ENCODE peak calls at places on chromosomes 13 and 19, in seven cellular contexts. I is fibroblast of lung, D is PC-3, N is HL-60, Y is right atrium auricular region, Q is fibroblast of mammary gland, H is lower lobe of right lung. S is an unnamed sample.

GRCh38 chr13:94073006-94073744 is 406.3 kb downstream of the DCT start:
- DNase-seq in I (peak; percentile 91), D (peak; percentile 43), N (no peak), Y (no peak), Q (peak; percentile 93), H (no peak), S (peak; percentile 86)

GRCh38 chr13:67148219-67148583 is 81.9 kb downstream of the PCDH9 start:
- DNase-seq in I (peak; percentile 50), D (no peak), N (no peak), Y (no peak), Q (peak; percentile 62), H (no peak), S (peak; percentile 75)

GRCh38 chr13:48859168-48860105 is 116.3 kb upstream of the FNDC3A start:
- DNase-seq in I (no peak), D (no peak), N (peak; percentile 46), Y (no peak), Q (no peak), H (no peak), S (no peak)

GRCh38 chr19:41023193-41023592 is 32.1 kb downstream of the CYP2B6 start:
- DNase-seq in I (no peak), D (no peak), N (no peak), Y (no peak), Q (no peak), H (no peak), S (no peak)

GRCh38 chr19:1947651-1948209 is 6.8 kb downstream of the CSNK1G2 start:
- DNase-seq in I (no peak), D (no peak), N (no peak), Y (no peak), Q (no peak), H (no peak), S (no peak)

GRCh38 chr19:4738734-4739133 is 15.1 kb upstream of the DPP9 start:
- DNase-seq in I (no peak), D (peak; percentile 22), N (no peak), Y (no peak), Q (peak; percentile 22), H (no peak), S (no peak)

GRCh38 chr19:57466489-57466888 is 9.5 kb upstream of the VN1R1 start:
- DNase-seq in I (no peak), D (no peak), N (no peak), Y (no peak), Q (no peak), H (no peak), S (no peak)

GRCh38 chr19:28794301-28794700 is 418.6 kb downstream of the UQCRFS1 start:
- DNase-seq in I (no peak), D (no peak), N (peak; percentile 20), Y (no peak), Q (no peak), H (no peak), S (no peak)

GRCh38 chr19:40347476-40348124 is 597 bp downstream of the C19orf47 start:
- DNase-seq in I (no peak), D (no peak), N (no peak), Y (no peak), Q (no peak), H (no peak), S (no peak)

GRCh38 chr13:97237388-97237787 is 15.3 kb downstream of the MBNL2 start:
- DNase-seq in I (no peak), D (no peak), N (no peak), Y (no peak), Q (no peak), H (no peak), S (no peak)

GRCh38 chr13:97234742-97235141 is 12.6 kb downstream of the MBNL2 start:
- DNase-seq in I (no peak), D (no peak), N (no peak), Y (no peak), Q (no peak), H (no peak), S (no peak)

GRCh38 chr13:97233499-97233898 is 11.4 kb downstream of the MBNL2 start:
- DNase-seq in I (no peak), D (no peak), N (no peak), Y (no peak), Q (no peak), H (no peak), S (no peak)

GRCh38 chr13:97234236-97234635 is 12.1 kb downstream of the MBNL2 start:
- DNase-seq in I (no peak), D (no peak), N (no peak), Y (no peak), Q (no peak), H (no peak), S (no peak)

GRCh38 chr13:97235549-97236206 is 13.5 kb downstream of the MBNL2 start:
- DNase-seq in I (no peak), D (no peak), N (no peak), Y (no peak), Q (peak; percentile 58), H (no peak), S (no peak)
- H3K4me3 ChIP-seq in I (no peak overlapping the region), D (no peak overlapping the region), N (no peak overlapping the region), Y (no peak overlapping the region), Q (peak overlapping the region; percentile 5), H (no peak overlapping the region), S (no peak overlapping the region)

GRCh38 chr19:35144259-35144599 is 1.2 kb downstream of the FXYD7 start:
- DNase-seq in I (no peak), D (no peak), N (no peak), Y (no peak), Q (no peak), H (no peak), S (no peak)

GRCh38 chr19:35143818-35144217 is 763 bp downstream of the FXYD7 start:
- DNase-seq in I (no peak), D (no peak), N (no peak), Y (no peak), Q (no peak), H (no peak), S (no peak)

GRCh38 chr19:35142531-35143230 is 374 bp upstream of the FXYD7 start:
- DNase-seq in I (peak; percentile 29), D (peak; percentile 63), N (peak; percentile 49), Y (no peak), Q (no peak), H (no peak), S (peak; percentile 40)

GRCh38 chr19:35141627-35142401 is 1.2 kb upstream of the FXYD7 start:
- DNase-seq in I (no peak), D (no peak), N (no peak), Y (no peak), Q (no peak), H (no peak), S (no peak)

GRCh38 chr19:35143231-35143715 is at the start of gene FXYD7:
- DNase-seq in I (no peak), D (no peak), N (no peak), Y (no peak), Q (no peak), H (no peak), S (no peak)
- TF ChIP-seq CTCF in I (no peak), D (no peak), N (no peak), Y (peak; percentile 3), Q (no peak), H (peak; percentile 28), S (no peak)

DNA sequence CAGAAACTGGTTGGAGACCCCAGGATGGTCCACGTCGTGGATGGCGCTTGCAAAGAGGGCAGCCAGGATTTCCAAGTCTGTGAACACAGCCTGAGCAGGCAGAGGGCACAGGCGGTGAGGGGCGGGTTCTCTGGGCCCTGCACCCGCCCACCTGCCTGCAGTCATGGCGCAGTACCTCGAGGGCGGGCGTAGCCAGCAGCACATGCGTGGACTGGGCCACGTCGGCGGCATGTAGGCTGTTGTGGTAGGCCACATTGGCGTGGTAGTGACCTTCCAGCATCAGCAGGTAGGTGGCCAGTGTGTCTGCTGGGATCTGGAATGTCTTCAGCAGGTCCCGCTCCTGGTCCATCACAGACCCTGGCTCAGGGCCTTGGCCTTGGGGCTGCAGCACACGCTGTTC is 8.1 kb downstream of the PDE4C start:
- DNase-seq in I (no peak), D (no peak), N (no peak), Y (no peak), Q (no peak), H (no peak), S (no peak)
- H3K4me3 ChIP-seq in I (no peak overlapping the region), D (no peak overlapping the region), N (no peak overlapping the region), Y (no peak overlapping the region), Q (no peak overlapping the region), H (no peak overlapping the region), S (no peak overlapping the region)

GRCh38 chr13:100694722-100695644 is 20.4 kb upstream of the TMTC4 start:
- DNase-seq in I (peak; percentile 46), D (peak; percentile 58), N (no peak), Y (no peak), Q (peak; percentile 65), H (no peak), S (peak; percentile 68)
- TF ChIP-seq CTCF in I (peak; percentile 38), D (peak; percentile 52), N (no peak), Y (no peak), Q (peak; percentile 68), H (peak; percentile 39), S (peak; percentile 77)

GRCh38 chr19:34430738-34431625 is 2.8 kb downstream of the UBA2 start:
- DNase-seq in I (peak; percentile 61), D (peak; percentile 59), N (peak; percentile 58), Y (no peak), Q (peak; percentile 72), H (no peak), S (peak; percentile 77)
- H3K4me3 ChIP-seq in I (peak overlapping the region; percentile 79), D (peak overlapping the region; percentile 98), N (peak overlapping the region; percentile 68), Y (no peak overlapping the region), Q (no peak overlapping the region), H (peak overlapping the region; percentile 77), S (no peak overlapping the region)

DNA sequence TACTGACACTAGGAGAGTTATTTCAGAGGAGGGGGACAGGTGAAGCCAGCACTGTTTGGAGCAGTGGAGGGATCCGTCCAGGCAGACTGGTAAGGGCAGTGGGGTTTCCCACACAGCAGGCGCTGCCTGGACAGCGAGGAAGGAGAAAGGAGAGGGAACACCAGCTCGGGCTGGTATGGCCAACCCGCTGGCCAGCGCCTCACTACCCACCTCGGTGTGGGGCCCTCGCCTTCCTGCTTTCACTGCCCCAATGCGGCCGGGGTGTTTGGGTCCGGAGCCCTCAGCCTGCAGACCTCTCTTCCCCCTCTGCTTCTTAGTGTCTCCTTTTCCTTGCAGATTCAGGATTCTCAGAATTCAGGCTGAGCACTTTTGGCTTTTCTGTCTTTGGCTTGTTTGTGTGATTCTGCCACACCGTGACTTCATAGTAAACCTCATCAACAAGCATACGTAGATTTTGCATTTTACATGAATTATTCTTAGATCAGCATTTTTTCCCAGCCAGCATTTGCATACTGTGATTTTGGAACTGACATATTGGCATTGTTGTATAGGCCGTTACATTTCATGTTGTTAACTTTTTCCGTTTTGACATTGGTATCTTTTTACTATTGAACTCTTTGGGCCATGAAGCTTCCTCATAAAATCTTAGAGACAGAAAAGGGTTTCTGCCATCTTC is 294.1 kb downstream of the MYO16 start:
- DNase-seq in I (no peak), D (no peak), N (no peak), Y (no peak), Q (no peak), H (no peak), S (no peak)
- TF ChIP-seq CTCF in I (no peak), D (no peak), N (no peak), Y (no peak), Q (no peak), H (no peak), S (no peak)

DNA sequence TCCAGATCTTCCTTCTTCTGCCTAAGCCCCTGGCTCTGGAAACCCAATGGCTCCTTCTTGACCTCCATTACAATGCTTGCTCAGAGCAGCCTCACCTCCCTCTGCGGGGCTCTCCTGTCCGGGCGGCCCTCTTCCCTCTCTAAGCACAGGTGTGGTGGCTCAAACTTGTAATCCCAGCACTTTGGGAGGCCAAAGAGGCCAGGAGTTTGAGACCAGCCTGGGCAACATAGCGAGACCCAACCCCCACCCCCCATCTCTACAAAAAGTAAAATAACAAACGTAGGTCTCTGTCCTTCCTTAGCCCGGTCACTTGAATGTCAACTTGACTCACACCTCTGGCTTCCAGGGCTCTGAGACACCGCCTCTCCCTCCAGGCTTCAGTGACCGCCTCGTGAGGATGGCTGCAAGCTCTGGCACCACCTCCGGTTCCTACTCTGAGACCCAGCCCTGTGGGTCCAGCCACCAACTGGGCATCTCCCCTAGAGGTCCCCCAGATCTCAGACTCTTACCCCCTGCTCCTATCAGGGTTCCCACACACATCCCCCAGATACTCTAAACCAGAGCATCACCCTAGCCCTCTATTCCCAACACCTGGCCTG is 4.6 kb upstream of the TLE2 start:
- DNase-seq in I (no peak), D (no peak), N (no peak), Y (no peak), Q (no peak), H (no peak), S (no peak)
- H3K4me3 ChIP-seq in I (no peak overlapping the region), D (no peak overlapping the region), N (no peak overlapping the region), Y (no peak overlapping the region), Q (no peak overlapping the region), H (no peak overlapping the region), S (no peak overlapping the region)